ENCODE peak calls at places on chromosomes 5 and 9, in four cellular contexts. One of them, this sample, is unnamed.

GRCh38 chr5:130231786-130232185 is 327.5 kb downstream of the CHSY3 start:
- DNase-seq in foreskin fibroblast: no peak
- DNase-seq in A549: no peak
- DNase-seq in IMR-90: no peak
- DNase-seq in this sample: no peak

GRCh38 chr9:93107151-93107824 is 11.3 kb downstream of the CARD19 start:
- DNase-seq in A549: no peak
- DNase-seq in foreskin fibroblast: no peak
- DNase-seq in IMR-90: no peak
- DNase-seq in this sample: no peak

GRCh38 chr9:27393054-27393846 is 96.3 kb upstream of the EQTN start:
- DNase-seq in foreskin fibroblast: no peak
- DNase-seq in A549: no peak
- DNase-seq in IMR-90: no peak
- DNase-seq in this sample: no peak

GRCh38 chr5:50302815-50303490 is 138.1 kb downstream of the EMB start:
- DNase-seq in IMR-90: peak
- DNase-seq in A549: peak
- DNase-seq in foreskin fibroblast: peak
- DNase-seq in this sample: no peak

GRCh38 chr9:124022201-124023121 is 10.9 kb downstream of the LHX2 start:
- DNase-seq in IMR-90: no peak
- DNase-seq in A549: no peak
- DNase-seq in foreskin fibroblast: no peak
- DNase-seq in this sample: no peak

GRCh38 chr5:40429258-40430111 is 250.2 kb upstream of the PTGER4 start:
- DNase-seq in A549: no peak
- DNase-seq in foreskin fibroblast: peak
- DNase-seq in IMR-90: peak
- DNase-seq in this sample: no peak

GRCh38 chr5:174750720-174751119 is 26.3 kb downstream of the MSX2 start:
- DNase-seq in A549: no peak
- DNase-seq in foreskin fibroblast: peak
- DNase-seq in IMR-90: peak
- DNase-seq in this sample: no peak

GRCh38 chr9:101737705-101738565 is 512 bp downstream of the GRIN3A start:
- DNase-seq in IMR-90: no peak
- DNase-seq in A549: peak
- DNase-seq in foreskin fibroblast: no peak
- DNase-seq in this sample: peak

GRCh38 chr5:81779125-81779934 is 28.4 kb upstream of the SSBP2 start:
- DNase-seq in IMR-90: peak
- DNase-seq in foreskin fibroblast: peak
- DNase-seq in A549: no peak
- DNase-seq in this sample: no peak

GRCh38 chr5:3058930-3059329 is 307.5 kb upstream of the IRX2 start:
- DNase-seq in IMR-90: no peak
- DNase-seq in A549: no peak
- DNase-seq in foreskin fibroblast: no peak
- DNase-seq in this sample: no peak

GRCh38 chr9:137049544-137050449 is 3.8 kb upstream of the NPDC1 start:
- DNase-seq in foreskin fibroblast: peak
- DNase-seq in IMR-90: peak
- DNase-seq in A549: peak
- DNase-seq in this sample: peak

GRCh38 chr5:32916648-32917047 is 205.5 kb downstream of the NPR3 start:
- DNase-seq in IMR-90: peak
- DNase-seq in A549: peak
- DNase-seq in foreskin fibroblast: peak
- DNase-seq in this sample: no peak
- TF ChIP-seq CTCF in IMR-90: peak
- TF ChIP-seq CTCF in A549: peak
- TF ChIP-seq CTCF in foreskin fibroblast: peak
- TF ChIP-seq CTCF in this sample: peak

GRCh38 chr5:141826674-141827073 is 51.5 kb downstream of the PCDH1 start:
- DNase-seq in foreskin fibroblast: no peak
- DNase-seq in IMR-90: no peak
- DNase-seq in A549: no peak
- DNase-seq in this sample: no peak

GRCh38 chr5:141824717-141825116 is 53.5 kb downstream of the PCDH1 start:
- DNase-seq in A549: no peak
- DNase-seq in foreskin fibroblast: no peak
- DNase-seq in IMR-90: no peak
- DNase-seq in this sample: no peak

GRCh38 chr5:141825241-141825671 is 53.0 kb downstream of the PCDH1 start:
- DNase-seq in A549: no peak
- DNase-seq in IMR-90: no peak
- DNase-seq in foreskin fibroblast: no peak
- DNase-seq in this sample: no peak

GRCh38 chr5:141828162-141828561 is 50.0 kb downstream of the PCDH1 start:
- DNase-seq in foreskin fibroblast: no peak
- DNase-seq in A549: no peak
- DNase-seq in IMR-90: no peak
- DNase-seq in this sample: no peak

GRCh38 chr5:141825836-141826560 is 52.2 kb downstream of the PCDH1 start:
- DNase-seq in A549: peak
- DNase-seq in foreskin fibroblast: peak
- DNase-seq in IMR-90: no peak
- DNase-seq in this sample: no peak
- TF ChIP-seq CTCF in A549: peak
- TF ChIP-seq CTCF in foreskin fibroblast: no peak
- TF ChIP-seq CTCF in IMR-90: peak
- TF ChIP-seq CTCF in this sample: peak

GRCh38 chr9:129781991-129782390 is 21.0 kb upstream of the TOR1B start:
- DNase-seq in foreskin fibroblast: no peak
- DNase-seq in IMR-90: no peak
- DNase-seq in A549: no peak
- DNase-seq in this sample: no peak
- TF ChIP-seq CTCF in foreskin fibroblast: no peak
- TF ChIP-seq CTCF in IMR-90: no peak
- TF ChIP-seq CTCF in A549: no peak
- TF ChIP-seq CTCF in this sample: no peak

GRCh38 chr9:37800631-37801286 is at the start of gene DCAF10:
- DNase-seq in IMR-90: peak
- DNase-seq in A549: peak
- DNase-seq in foreskin fibroblast: peak
- DNase-seq in this sample: peak
- TF ChIP-seq CTCF in IMR-90: no peak
- TF ChIP-seq CTCF in A549: no peak
- TF ChIP-seq CTCF in foreskin fibroblast: no peak
- TF ChIP-seq CTCF in this sample: no peak

GRCh38 chr5:139394123-139394653 is 716 bp downstream of the PROB1 start:
- DNase-seq in foreskin fibroblast: peak
- DNase-seq in A549: no peak
- DNase-seq in IMR-90: no peak
- DNase-seq in this sample: peak
- TF ChIP-seq CTCF in foreskin fibroblast: peak
- TF ChIP-seq CTCF in A549: no peak
- TF ChIP-seq CTCF in IMR-90: peak
- TF ChIP-seq CTCF in this sample: peak

GRCh38 chr5:156128026-156128425 is 198.9 kb upstream of the SGCD start:
- DNase-seq in foreskin fibroblast: no peak
- DNase-seq in A549: no peak
- DNase-seq in IMR-90: no peak
- DNase-seq in this sample: no peak

GRCh38 chr5:156121234-156121633 is 205.7 kb upstream of the SGCD start:
- DNase-seq in IMR-90: peak
- DNase-seq in A549: no peak
- DNase-seq in foreskin fibroblast: no peak
- DNase-seq in this sample: no peak

GRCh38 chr5:156120777-156121176 is 206.2 kb upstream of the SGCD start:
- DNase-seq in A549: peak
- DNase-seq in IMR-90: no peak
- DNase-seq in foreskin fibroblast: no peak
- DNase-seq in this sample: no peak

GRCh38 chr5:156121834-156122386 is 205.1 kb upstream of the SGCD start:
- DNase-seq in foreskin fibroblast: no peak
- DNase-seq in IMR-90: peak
- DNase-seq in A549: no peak
- DNase-seq in this sample: no peak

DNA sequence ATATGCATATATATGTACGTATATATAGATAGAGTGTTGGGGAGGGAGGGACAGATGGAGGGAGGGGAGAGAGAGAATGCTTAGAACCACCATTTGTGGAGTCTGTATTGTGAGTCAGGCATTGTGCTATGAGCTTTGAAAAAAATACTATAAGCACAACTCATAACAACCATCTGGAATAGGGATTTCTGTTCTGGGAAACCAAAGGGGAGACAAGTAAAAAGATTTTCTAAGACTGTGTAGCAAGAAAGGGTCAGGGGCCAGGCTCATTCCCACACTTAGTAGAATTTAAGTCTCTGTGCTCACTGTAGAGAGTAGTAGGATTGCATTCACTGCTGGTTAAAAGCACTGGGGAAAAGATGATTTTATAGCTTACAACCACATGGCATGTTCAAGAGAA is 202.3 kb upstream of the SGCD start:
- DNase-seq in foreskin fibroblast: no peak
- DNase-seq in A549: no peak
- DNase-seq in IMR-90: peak
- DNase-seq in this sample: no peak
- TF ChIP-seq CTCF in foreskin fibroblast: no peak
- TF ChIP-seq CTCF in A549: no peak
- TF ChIP-seq CTCF in IMR-90: no peak
- TF ChIP-seq CTCF in this sample: no peak

GRCh38 chr5:88063813-88064212 is 204.8 kb downstream of the TMEM161B start:
- DNase-seq in IMR-90: no peak
- DNase-seq in foreskin fibroblast: no peak
- DNase-seq in A549: no peak
- DNase-seq in this sample: no peak

GRCh38 chr5:88058625-88059024 is 210.0 kb downstream of the TMEM161B start:
- DNase-seq in A549: no peak
- DNase-seq in foreskin fibroblast: no peak
- DNase-seq in IMR-90: no peak
- DNase-seq in this sample: no peak

DNA sequence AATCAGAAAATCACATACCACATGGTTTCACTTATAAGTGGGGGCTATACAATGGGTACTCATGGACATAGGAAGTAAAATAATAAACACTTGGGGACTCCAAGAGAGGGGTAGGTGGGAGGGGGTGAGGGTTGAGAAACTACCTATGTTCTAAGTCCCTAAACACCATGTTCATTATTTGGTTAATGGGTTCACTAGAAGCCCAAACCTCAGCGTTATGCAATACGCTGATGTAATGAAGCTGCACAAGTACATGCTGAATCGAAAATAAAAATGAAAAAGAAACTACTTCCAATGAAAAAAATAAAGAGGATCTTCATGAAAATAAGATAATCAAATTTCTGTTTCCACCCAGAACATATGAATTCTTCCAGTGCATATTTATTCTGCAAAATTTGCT is 208.5 kb downstream of the TMEM161B start:
- DNase-seq in IMR-90: no peak
- DNase-seq in foreskin fibroblast: no peak
- DNase-seq in A549: no peak
- DNase-seq in this sample: no peak
- TF ChIP-seq CTCF in IMR-90: no peak
- TF ChIP-seq CTCF in foreskin fibroblast: no peak
- TF ChIP-seq CTCF in A549: no peak
- TF ChIP-seq CTCF in this sample: no peak

DNA sequence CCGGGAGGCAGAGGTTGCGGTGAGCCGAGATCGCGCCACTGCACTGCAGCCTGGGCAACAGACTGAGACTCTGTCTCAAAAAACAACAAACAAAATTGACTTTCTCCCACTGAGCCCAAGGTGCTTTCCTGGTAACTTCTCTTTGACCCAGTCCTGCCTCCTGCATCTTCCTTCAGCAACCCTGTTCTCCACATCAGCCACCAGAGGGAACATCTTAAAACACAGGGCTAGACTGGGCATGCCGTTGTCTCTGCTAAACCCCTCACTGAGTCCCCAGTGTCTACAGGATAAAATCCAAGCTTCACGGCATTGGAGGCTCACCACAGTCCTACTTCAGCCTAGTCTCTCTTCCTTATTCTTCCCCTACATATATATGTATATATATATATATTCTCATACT is 39.8 kb upstream of the KCNMB1 start:
- DNase-seq in A549: peak
- DNase-seq in foreskin fibroblast: peak
- DNase-seq in IMR-90: no peak
- DNase-seq in this sample: no peak
- TF ChIP-seq CTCF in A549: no peak
- TF ChIP-seq CTCF in foreskin fibroblast: peak
- TF ChIP-seq CTCF in IMR-90: no peak
- TF ChIP-seq CTCF in this sample: no peak

DNA sequence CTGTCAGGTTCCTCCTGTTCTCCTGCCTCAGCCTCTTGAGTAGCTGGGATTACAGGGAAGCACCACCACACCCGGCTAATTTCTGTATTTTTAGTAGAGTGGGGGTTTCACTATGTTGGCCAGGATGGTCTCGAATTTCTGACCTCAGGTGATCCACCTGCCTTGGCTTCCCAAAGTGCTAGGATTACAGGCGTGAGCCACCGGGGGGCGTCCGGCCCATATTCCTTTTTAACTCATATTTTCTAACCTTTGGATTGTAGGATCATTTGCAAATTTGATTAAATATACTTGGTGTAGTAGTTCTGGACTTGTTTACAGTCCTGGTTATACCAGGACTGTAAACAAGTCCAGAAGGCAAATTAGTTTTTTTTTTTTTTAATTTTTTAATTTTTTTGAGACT is 4.3 kb downstream of the TCERG1 start:
- DNase-seq in foreskin fibroblast: no peak
- DNase-seq in A549: no peak
- DNase-seq in IMR-90: no peak
- DNase-seq in this sample: no peak
- TF ChIP-seq CTCF in foreskin fibroblast: no peak
- TF ChIP-seq CTCF in A549: peak
- TF ChIP-seq CTCF in IMR-90: no peak
- TF ChIP-seq CTCF in this sample: peak